ENCODE peak calls at places on chromosomes 2 and 18, in eight cellular contexts. Y is GM23338, W is spleen, K is prostate gland, Q is endothelial cell of umbilical vein, U is HL-60, I is transverse colon, B is HCT116. N is an unnamed sample.

GRCh38 chr2:218396688-218397501 is 2.8 kb upstream of the CTDSP1 start:
- DNase-seq in Y (peak; percentile 47), W (peak; percentile 95), K (peak; percentile 71), Q (peak; percentile 62), U (no peak), I (peak; percentile 85), B (no peak), N (no peak)

GRCh38 chr2:73952499-73953446 is 26.1 kb downstream of the DGUOK start:
- DNase-seq in Y (no peak), W (no peak), K (no peak), Q (peak; percentile 26), U (peak; percentile 32), I (no peak), B (no peak), N (no peak)

GRCh38 chr18:77560334-77560970 is 310.8 kb downstream of the GALR1 start:
- DNase-seq in Y (no peak), W (no peak), K (no peak), Q (no peak), U (no peak), I (no peak), B (no peak), N (no peak)

GRCh38 chr2:23622966-23623665 is 238.1 kb downstream of the KLHL29 start:
- DNase-seq in Y (no peak), W (peak; percentile 56), K (no peak), Q (no peak), U (no peak), I (no peak), B (no peak), N (no peak)

GRCh38 chr2:174830561-174830960 is 66.3 kb upstream of the CHRNA1 start:
- DNase-seq in Y (no peak), W (no peak), K (no peak), Q (no peak), U (no peak), I (no peak), B (no peak), N (no peak)

GRCh38 chr18:63063171-63063570 is 256.4 kb downstream of the BCL2 start:
- DNase-seq in Y (peak; percentile 50), W (no peak), K (no peak), Q (no peak), U (no peak), I (no peak), B (no peak), N (no peak)

GRCh38 chr2:215626812-215627281 is 191.0 kb upstream of the FN1 start:
- DNase-seq in Y (peak; percentile 44), W (no peak), K (no peak), Q (peak; percentile 79), U (no peak), I (no peak), B (no peak), N (no peak)

GRCh38 chr18:48902856-48903601 is 47.7 kb downstream of the SMAD7 start:
- DNase-seq in Y (no peak), W (peak; percentile 74), K (no peak), Q (peak; percentile 16), U (no peak), I (no peak), B (no peak), N (no peak)

GRCh38 chr2:69141081-69141480 is 128.1 kb downstream of the ANTXR1 start:
- DNase-seq in Y (no peak), W (no peak), K (no peak), Q (no peak), U (peak; percentile 39), I (no peak), B (no peak), N (no peak)

GRCh38 chr2:106147665-106148064 is 46.4 kb downstream of the UXS1 start:
- DNase-seq in Y (no peak), W (no peak), K (no peak), Q (no peak), U (no peak), I (no peak), B (no peak), N (no peak)

GRCh38 chr2:34143149-34143548 is 544.0 kb upstream of the FAM98A start:
- DNase-seq in Y (no peak), W (no peak), K (no peak), Q (no peak), U (no peak), I (no peak), B (no peak), N (no peak)

GRCh38 chr2:173588931-173589369 is 234.3 kb downstream of the CDCA7 start:
- DNase-seq in Y (no peak), W (no peak), K (no peak), Q (peak; percentile 51), U (no peak), I (no peak), B (no peak), N (no peak)

GRCh38 chr2:134843968-134844367 is 5.6 kb downstream of the ACMSD start:
- DNase-seq in Y (no peak), W (no peak), K (no peak), Q (no peak), U (no peak), I (no peak), B (no peak), N (no peak)

GRCh38 chr18:61735564-61736102 is 157.2 kb downstream of the RNF152 start:
- DNase-seq in Y (no peak), W (no peak), K (no peak), Q (no peak), U (no peak), I (no peak), B (no peak), N (no peak)

GRCh38 chr18:61736168-61736567 is 156.6 kb downstream of the RNF152 start:
- DNase-seq in Y (no peak), W (no peak), K (no peak), Q (no peak), U (no peak), I (no peak), B (no peak), N (no peak)

GRCh38 chr18:61741881-61742280 is 150.9 kb downstream of the RNF152 start:
- DNase-seq in Y (no peak), W (no peak), K (no peak), Q (no peak), U (no peak), I (no peak), B (no peak), N (no peak)

GRCh38 chr18:61738488-61738887 is 154.3 kb downstream of the RNF152 start:
- DNase-seq in Y (no peak), W (no peak), K (no peak), Q (peak; percentile 58), U (peak; percentile 36), I (no peak), B (no peak), N (no peak)

GRCh38 chr18:61738042-61738441 is 154.8 kb downstream of the RNF152 start:
- DNase-seq in Y (no peak), W (no peak), K (no peak), Q (no peak), U (no peak), I (no peak), B (no peak), N (no peak)
- TF ChIP-seq POLR2AphosphoS5 in Y (no peak), W (no peak), K (no peak), Q (no peak), U (no peak), I (no peak), B (no peak), N (no peak)

GRCh38 chr2:235432741-235433520 is 60.9 kb upstream of the AGAP1 start:
- DNase-seq in Y (no peak), W (peak; percentile 74), K (no peak), Q (peak; percentile 50), U (no peak), I (no peak), B (no peak), N (no peak)

GRCh38 chr2:235430366-235431083 is 63.3 kb upstream of the AGAP1 start:
- DNase-seq in Y (no peak), W (no peak), K (no peak), Q (no peak), U (no peak), I (no peak), B (no peak), N (no peak)

GRCh38 chr2:235433860-235434259 is 60.0 kb upstream of the AGAP1 start:
- DNase-seq in Y (no peak), W (no peak), K (peak; percentile 33), Q (peak; percentile 39), U (no peak), I (peak; percentile 17), B (no peak), N (no peak)
- TF ChIP-seq POLR2AphosphoS5 in Y (no peak), W (no peak), K (peak; percentile 37), Q (no peak), U (no peak), I (no peak), B (no peak), N (no peak)

GRCh38 chr2:27306136-27306535 is 2.1 kb downstream of the UCN start:
- DNase-seq in Y (peak; percentile 46), W (peak; percentile 76), K (no peak), Q (no peak), U (no peak), I (no peak), B (no peak), N (no peak)

GRCh38 chr2:27309651-27310050 is 1.4 kb upstream of the UCN start:
- DNase-seq in Y (no peak), W (peak; percentile 27), K (no peak), Q (no peak), U (no peak), I (no peak), B (no peak), N (no peak)

GRCh38 chr2:27306657-27307544 is 1.3 kb downstream of the UCN start:
- DNase-seq in Y (peak; percentile 76), W (peak; percentile 74), K (no peak), Q (no peak), U (no peak), I (no peak), B (no peak), N (no peak)

GRCh38 chr2:27308359-27308875 is at the start of gene UCN:
- DNase-seq in Y (peak; percentile 83), W (peak; percentile 62), K (no peak), Q (peak; percentile 40), U (no peak), I (no peak), B (no peak), N (no peak)

GRCh38 chr2:27307545-27308358 is 493 bp downstream of the UCN start:
- DNase-seq in Y (peak; percentile 56), W (peak; percentile 66), K (no peak), Q (no peak), U (no peak), I (no peak), B (no peak), N (no peak)
- TF ChIP-seq POLR2AphosphoS5 in Y (no peak), W (peak; percentile 48), K (no peak), Q (no peak), U (no peak), I (no peak), B (no peak), N (no peak)

DNA sequence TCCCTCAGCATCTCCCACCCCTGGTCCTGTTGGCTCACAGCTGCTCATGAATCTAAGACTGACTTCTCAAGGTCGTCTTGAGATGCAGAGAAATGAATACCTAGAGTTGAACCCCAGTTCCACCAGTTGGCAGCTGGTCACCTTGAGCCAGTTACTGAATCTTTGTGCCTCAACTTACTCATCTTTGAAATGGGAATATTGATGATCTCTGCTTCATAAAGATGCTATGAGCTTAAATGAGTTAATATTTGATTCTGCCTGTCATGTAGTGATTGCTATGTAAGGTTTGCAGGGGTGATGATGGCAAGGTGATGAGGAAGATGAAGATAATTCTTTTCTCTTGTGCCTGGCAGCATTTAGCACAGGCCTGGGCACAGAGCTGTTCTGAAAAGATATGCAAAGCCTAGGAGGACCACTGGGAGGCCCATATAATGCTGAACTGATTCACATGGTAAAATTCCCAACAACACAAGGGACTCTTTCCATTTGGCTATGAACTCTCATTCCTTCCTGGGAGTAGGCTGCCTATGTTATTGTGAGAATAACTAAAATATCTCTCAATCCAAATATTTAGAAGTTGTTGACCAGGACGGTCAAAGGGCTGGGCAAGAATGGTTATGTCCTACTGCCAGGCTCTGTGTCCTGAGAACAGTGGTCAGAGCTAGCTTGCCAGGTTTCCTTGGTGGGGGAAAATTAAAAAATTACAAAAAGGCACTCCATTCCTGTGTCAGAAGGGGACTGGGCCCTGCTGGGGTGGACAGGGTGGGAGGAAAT is 70.9 kb downstream of the APOB start:
- DNase-seq in Y (no peak), W (no peak), K (no peak), Q (no peak), U (no peak), I (no peak), B (no peak), N (no peak)
- TF ChIP-seq POLR2AphosphoS5 in Y (no peak), W (no peak), K (no peak), Q (no peak), U (no peak), I (no peak), B (no peak), N (no peak)

N was measured in vagina.